ENCODE peak calls at places on chromosomes 16 and 17, in six cellular contexts. O is AG04450, M is GM12865, B is ovary, H is heart right ventricle, G is AG09309. S is an unnamed sample.
A peak's percentile ranks its signal among the peaks of the same experiment; 100 is the strongest.

GRCh38 chr16:75555707-75556512 is at the start of gene TMEM231:
- DNase-seq in M (peak; percentile 96), G (peak; percentile 59), B (peak; percentile 97), O (peak; percentile 51), H (peak; percentile 98), S (peak; percentile 74)

GRCh38 chr17:27502526-27503324 is 46.5 kb downstream of the KSR1 start:
- DNase-seq in M (no peak), G (peak; percentile 41), B (peak; percentile 57), H (no peak), O (peak; percentile 85), S (peak; percentile 82)

GRCh38 chr17:44960654-44961053 is 7.4 kb downstream of the C1QL1 start:
- DNase-seq in G (no peak), O (no peak), M (no peak), H (no peak), B (no peak), S (no peak)

GRCh38 chr17:56320443-56320842 is 167.2 kb downstream of the ANKFN1 start:
- DNase-seq in M (no peak), B (no peak), H (no peak), G (no peak), O (no peak), S (no peak)

GRCh38 chr17:19380551-19381284 is 2.4 kb downstream of the MAPK7 start:
- DNase-seq in O (no peak), B (no peak), G (no peak), M (no peak), H (no peak), S (no peak)

GRCh38 chr16:20363191-20363590 is 10.7 kb upstream of the UMOD start:
- DNase-seq in H (no peak), G (no peak), O (no peak), B (no peak), M (no peak), S (no peak)

GRCh38 chr17:79276824-79277223 is 202.2 kb downstream of the ENGASE start:
- DNase-seq in H (no peak), B (no peak), G (no peak), M (no peak), O (no peak), S (no peak)

GRCh38 chr16:886802-887731 is 83.7 kb downstream of the LMF1 start:
- DNase-seq in H (no peak), B (peak; percentile 16), O (no peak), G (no peak), M (no peak), S (no peak)

GRCh38 chr16:87952751-87953150 is 1.5 kb downstream of the BANP start:
- DNase-seq in M (no peak), O (no peak), B (no peak), G (no peak), H (no peak), S (no peak)

GRCh38 chr16:87954361-87954760 is 3.1 kb downstream of the BANP start:
- DNase-seq in H (no peak), G (no peak), M (no peak), B (no peak), O (no peak), S (no peak)

GRCh38 chr16:87950765-87951549 is at the start of gene BANP:
- DNase-seq in O (peak; percentile 96), B (peak; percentile 97), H (peak; percentile 97), M (peak; percentile 100), G (peak; percentile 94), S (peak; percentile 97)

GRCh38 chr16:87953308-87954208 is 2.3 kb downstream of the BANP start:
- DNase-seq in H (no peak), B (no peak), O (no peak), G (no peak), M (no peak), S (no peak)

DNA sequence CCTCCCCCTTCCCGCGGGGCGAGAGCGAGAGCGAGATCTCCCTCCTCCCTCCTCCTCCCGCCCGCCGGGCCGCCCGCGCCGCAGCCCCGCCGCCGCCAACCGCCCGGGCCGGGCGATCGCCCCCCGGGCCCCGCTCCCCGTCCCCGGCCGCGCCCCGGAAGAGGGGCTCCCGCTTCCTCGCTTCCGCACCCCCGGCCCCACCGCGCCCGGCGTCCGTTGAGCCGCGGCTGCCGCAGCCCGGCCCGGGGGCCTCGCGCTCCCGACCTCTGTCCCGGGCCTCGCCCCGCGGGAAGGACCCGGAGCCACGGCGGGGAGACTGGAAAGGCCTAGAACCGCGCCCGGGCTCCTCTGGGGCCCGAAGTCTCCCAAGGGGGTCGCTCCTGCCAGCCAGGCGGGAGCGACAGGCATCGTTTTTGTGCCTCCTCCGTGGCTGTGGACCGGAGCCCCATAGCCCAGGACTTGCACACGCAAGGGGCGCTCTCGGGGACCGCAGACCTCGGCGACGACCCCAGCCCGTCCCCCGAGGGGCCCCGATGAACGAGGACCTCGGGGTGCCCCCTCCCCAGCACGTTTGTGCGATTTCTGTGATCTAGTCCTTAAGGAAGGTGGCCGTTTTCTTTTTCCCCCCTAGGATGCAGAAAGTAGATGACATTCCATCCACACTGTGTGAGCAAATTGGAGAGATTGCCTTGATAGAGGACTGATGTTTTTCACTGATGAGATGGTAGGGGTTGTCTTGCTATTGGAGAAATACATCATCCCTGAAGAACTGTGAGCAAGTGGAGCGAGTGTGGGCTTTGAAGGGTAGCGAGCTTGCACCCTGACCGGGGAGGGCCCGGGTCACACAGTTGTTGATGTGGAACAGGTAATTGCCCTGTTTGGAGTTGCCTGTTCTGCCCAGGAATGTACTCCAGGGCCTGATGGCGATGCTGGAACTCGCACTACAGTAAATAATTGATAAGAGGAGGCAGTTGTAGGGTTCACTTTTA is 610 bp downstream of the BANP start:
- DNase-seq in B (no peak), M (peak; percentile 56), H (no peak), G (no peak), O (no peak), S (no peak)
- TF ChIP-seq CTCF in B (no peak), M (no peak), H (no peak), G (peak; percentile 31), O (peak; percentile 23), S (peak; percentile 26)

GRCh38 chr16:85463672-85464071 is 149.4 kb upstream of the GSE1 start:
- DNase-seq in G (no peak), H (no peak), O (no peak), M (no peak), B (no peak), S (no peak)

GRCh38 chr16:85461814-85462404 is 151.2 kb upstream of the GSE1 start:
- DNase-seq in H (no peak), B (peak; percentile 68), M (no peak), O (peak; percentile 10), G (no peak), S (no peak)

GRCh38 chr16:85460983-85461813 is 151.9 kb upstream of the GSE1 start:
- DNase-seq in O (peak; percentile 10), H (no peak), B (peak; percentile 84), G (no peak), M (no peak), S (peak; percentile 22)

GRCh38 chr16:85463228-85463611 is 149.9 kb upstream of the GSE1 start:
- DNase-seq in H (no peak), O (no peak), M (no peak), B (no peak), G (no peak), S (no peak)

DNA sequence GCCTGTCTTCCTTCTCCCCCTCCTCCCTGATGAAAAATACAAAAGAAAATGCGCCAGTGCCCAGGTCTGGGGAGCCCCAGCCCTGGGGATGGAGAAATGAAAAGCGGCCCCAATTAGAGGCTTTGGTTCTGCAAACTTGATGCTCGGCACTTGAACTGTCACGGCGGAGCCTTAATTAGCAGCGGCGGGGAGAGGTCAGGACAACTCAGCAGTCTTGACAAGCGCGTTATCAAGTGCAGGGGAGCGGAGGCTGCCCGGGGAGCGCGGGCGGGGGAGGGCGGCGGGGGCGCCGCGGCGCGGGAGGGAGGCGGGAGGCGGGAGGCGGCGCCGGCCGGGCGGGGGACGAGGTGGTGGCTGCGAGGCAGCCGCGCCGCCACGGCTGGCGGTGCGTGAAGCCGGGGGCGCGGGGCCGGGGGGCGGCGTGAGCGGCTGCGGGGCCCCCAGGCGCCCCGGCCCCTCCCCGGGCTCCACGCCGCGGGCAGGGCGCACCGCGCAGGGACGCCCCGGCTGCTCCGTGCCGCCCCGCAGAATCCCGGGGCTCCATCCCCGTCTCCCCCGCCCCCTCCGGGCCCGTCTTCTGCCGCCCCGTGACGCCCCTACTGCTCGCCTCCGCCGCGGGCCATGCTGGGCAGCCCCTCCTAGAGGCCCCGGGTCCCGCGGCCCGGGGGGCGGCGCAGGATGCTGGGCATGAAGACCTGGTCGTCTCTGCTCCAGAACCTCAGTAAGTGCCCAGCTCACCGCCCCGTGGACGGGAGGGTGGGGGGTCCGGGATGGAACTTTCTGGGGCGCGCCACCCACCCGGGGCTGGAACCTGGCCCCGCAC is 150.5 kb upstream of the GSE1 start:
- DNase-seq in M (no peak), O (no peak), B (peak; percentile 66), H (peak; percentile 55), G (no peak), S (no peak)
- H3K4me3 ChIP-seq in M (no peak overlapping the region), O (peak overlapping the region; percentile 15), B (peak overlapping the region; percentile 45), H (peak overlapping the region; percentile 31), G (peak overlapping the region; percentile 6), S (no peak overlapping the region)

GRCh38 chr17:57429966-57430365 is 173.6 kb downstream of the MSI2 start:
- DNase-seq in H (no peak), G (no peak), M (no peak), B (no peak), O (no peak), S (no peak)
- TF ChIP-seq CTCF in H (no peak), G (no peak), M (no peak), B (no peak), O (no peak), S (no peak)

GRCh38 chr16:67157106-67157748 is 2.5 kb downstream of the TRADD start:
- DNase-seq in G (no peak), M (no peak), B (no peak), H (no peak), O (no peak), S (no peak)

GRCh38 chr16:67157892-67158635 is 1.6 kb downstream of the TRADD start:
- DNase-seq in B (no peak), M (peak; percentile 45), O (no peak), H (no peak), G (no peak), S (no peak)

GRCh38 chr16:67156146-67156844 is 3.4 kb downstream of the TRADD start:
- DNase-seq in M (no peak), O (no peak), G (no peak), H (no peak), B (peak; percentile 32), S (no peak)

GRCh38 chr16:67161595-67162058 is 1.9 kb downstream of the FBXL8 start:
- DNase-seq in M (no peak), O (no peak), H (no peak), B (peak; percentile 54), G (no peak), S (no peak)

DNA sequence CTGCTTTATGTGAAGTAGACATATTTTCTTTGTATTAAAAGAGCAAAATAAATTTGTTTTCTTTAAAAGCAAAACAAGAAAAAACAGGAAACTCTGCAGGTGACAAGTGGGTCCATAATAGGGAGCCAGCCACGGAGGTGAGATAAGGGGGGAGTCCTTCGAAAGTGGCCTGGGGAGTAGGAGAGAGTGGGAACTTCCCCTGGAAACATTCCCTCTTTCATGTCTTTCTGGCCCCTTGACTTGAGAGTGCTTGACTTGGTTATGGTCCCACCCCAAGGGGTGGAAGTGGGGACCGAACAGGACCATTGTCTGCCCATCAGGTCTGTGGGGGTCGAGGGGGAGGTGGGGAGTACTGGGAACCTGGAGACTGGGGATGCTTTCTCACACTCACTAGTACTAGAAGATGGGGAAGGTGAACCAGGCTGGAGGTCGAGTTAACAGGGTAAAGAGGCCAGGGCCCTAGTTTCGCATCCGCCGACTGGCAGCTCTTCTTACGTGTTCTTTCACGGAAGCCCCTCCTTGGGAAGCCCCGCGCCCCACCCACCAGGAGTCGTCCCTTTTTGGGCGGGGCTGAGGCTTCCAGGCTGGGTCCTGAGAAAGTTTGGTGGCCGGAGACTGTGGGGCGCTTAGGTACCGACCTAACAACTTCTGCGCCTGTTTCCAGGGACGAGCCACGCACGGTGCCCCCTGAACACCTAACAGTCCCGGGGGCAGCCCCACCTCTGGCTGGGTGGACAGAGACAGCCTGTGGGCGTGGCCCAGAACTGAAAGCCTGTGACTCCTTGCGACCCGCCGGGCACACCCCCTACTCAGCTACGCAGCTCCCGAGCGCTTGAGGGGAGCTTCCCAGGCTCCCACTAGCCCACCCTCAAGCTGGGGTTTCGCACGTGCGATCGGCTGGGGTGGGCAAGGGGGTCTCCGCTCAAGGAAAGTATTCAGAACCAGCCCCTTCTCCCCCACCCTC is 790 bp downstream of the TRADD start:
- DNase-seq in H (no peak), O (no peak), B (peak; percentile 59), M (peak; percentile 93), G (no peak), S (no peak)
- H3K4me3 ChIP-seq in H (peak overlapping the region; percentile 82), O (peak overlapping the region; percentile 92), B (peak overlapping the region; percentile 81), M (peak overlapping the region; percentile 99), G (peak overlapping the region; percentile 97), S (peak overlapping the region; percentile 82)